ENCODE peak calls at places on chromosomes 13 and 19, in six cellular contexts. M is stimulated activated CD4-positive, alpha-beta T cell treated with anti-CD3 and anti-CD28 coated beads, Interleukin-15, amount 100 ng/mL, for 1 hour; R is amygdala; D is activated CD4-positive, alpha-beta T cell treated with anti-CD3 and anti-CD28 coated beads for 24 hours; Y is heart right ventricle; L is stimulated activated CD8-positive, alpha-beta memory T cell treated with anti-CD3 and anti-CD28 coated beads, Interleukin-4, amount 100 ng/mL, for 4 hours. T is an unnamed sample.

GRCh38 chr19:46608178-46608577 is 7.0 kb downstream of the CALM3 start:
- DNase-seq in Y (no peak), R (no peak), D (no peak), L (no peak), M (no peak), T (no peak)

GRCh38 chr13:72570019-72570418 is 157.4 kb downstream of the MZT1 start:
- DNase-seq in M (no peak), D (no peak), L (no peak), Y (no peak), R (no peak), T (no peak)

GRCh38 chr13:28467034-28467433 is 27.9 kb downstream of the FLT1 start:
- DNase-seq in R (no peak), D (no peak), L (no peak), Y (no peak), M (no peak), T (no peak)

GRCh38 chr13:69092615-69093322 is 1014.9 kb upstream of the ATXN8OS start:
- DNase-seq in L (no peak), R (no peak), D (no peak), M (no peak), Y (no peak), T (no peak)

GRCh38 chr13:26785845-26786630 is 25.5 kb upstream of the GPR12 start:
- DNase-seq in R (no peak), M (peak; percentile 8), L (peak; percentile 7), D (peak; percentile 28), Y (peak; percentile 14), T (no peak)

GRCh38 chr19:34681478-34681877 is 4.0 kb downstream of the ZNF302 start:
- DNase-seq in Y (no peak), R (no peak), L (no peak), M (no peak), D (no peak), T (no peak)

GRCh38 chr19:46791944-46792343 is 3.5 kb upstream of the SLC1A5 start:
- DNase-seq in D (no peak), M (no peak), L (no peak), R (no peak), Y (no peak), T (no peak)

GRCh38 chr19:41341669-41342490 is 11.8 kb downstream of the TGFB1 start:
- DNase-seq in M (no peak), D (no peak), Y (no peak), R (no peak), L (no peak), T (no peak)

GRCh38 chr13:30866692-30867669 is 39.1 kb upstream of the MEDAG start:
- DNase-seq in D (no peak), L (no peak), Y (no peak), M (no peak), R (no peak), T (no peak)

GRCh38 chr13:29550589-29550988 is 44.9 kb downstream of the SLC7A1 start:
- DNase-seq in M (no peak), Y (no peak), D (no peak), L (no peak), R (no peak), T (no peak)

GRCh38 chr19:17075035-17075859 is at the start of the genes HAUS8 and MYO9B:
- DNase-seq in M (peak; percentile 98), D (peak; percentile 98), R (peak; percentile 95), Y (peak; percentile 99), L (peak; percentile 99), T (peak; percentile 92)

GRCh38 chr13:28100149-28101121 is at the start of gene FLT3:
- DNase-seq in R (no peak), L (no peak), Y (no peak), M (no peak), D (peak; percentile 35), T (peak; percentile 33)

T was measured in GM18507.